ENCODE peak calls at places on chromosomes 4 and X, in nine cellular contexts. Q is heart right ventricle; I is HepG2; H is AG04450; S is vagina; D is CD8-positive, alpha-beta memory T cell; C is effector memory CD4-positive, alpha-beta T cell; O is IMR-90; A is esophagus squamous epithelium. T is an unnamed sample. For H3K27me3, the result is how much of the 10 kb centered on the place peaks cover.

GRCh38 chr4:114349543-114350175 is 248.9 kb upstream of the UGT8 start:
- DNase-seq in A (no peak), H (peak), C (no peak), S (no peak), Q (no peak), I (no peak), O (peak), D (no peak), T (no peak)

GRCh38 chr4:8335848-8336247 is 66.3 kb downstream of the HTRA3 start:
- DNase-seq in A (no peak), C (no peak), H (no peak), S (no peak), O (no peak), I (no peak), D (no peak), Q (no peak), T (no peak)

GRCh38 chrX:136872091-136872700 is 8.3 kb downstream of the RBMX start:
- DNase-seq in D (no peak), O (no peak), C (no peak), H (no peak), S (no peak), I (no peak), A (no peak), Q (no peak), T (no peak)

GRCh38 chrX:136747003-136747986 is 33.4 kb downstream of the ARHGEF6 start:
- DNase-seq in Q (no peak), A (no peak), S (no peak), I (no peak), D (no peak), O (no peak), H (no peak), C (no peak), T (peak)

GRCh38 chr4:77465271-77465670 is 140.3 kb upstream of the CXCL13 start:
- DNase-seq in S (no peak), H (no peak), I (no peak), A (no peak), O (no peak), D (no peak), C (no peak), Q (no peak), T (peak)

GRCh38 chrX:47176101-47176740 is 17.4 kb upstream of the UBA1 start:
- DNase-seq in Q (no peak), S (no peak), D (no peak), A (no peak), O (no peak), C (no peak), I (no peak), H (no peak), T (no peak)

GRCh38 chr4:125045311-125045710 is 269.4 kb upstream of the FAT4 start:
- DNase-seq in I (no peak), D (no peak), O (no peak), Q (no peak), C (no peak), A (no peak), H (no peak), S (no peak), T (no peak)

GRCh38 chr4:10403633-10404445 is 53.4 kb downstream of the ZNF518B start:
- DNase-seq in C (no peak), I (peak), S (no peak), O (peak), D (no peak), Q (peak), H (no peak), A (no peak), T (no peak)

GRCh38 chr4:9996319-9997110 is 24.8 kb downstream of the SLC2A9 start:
- DNase-seq in I (no peak), D (no peak), S (no peak), Q (no peak), A (no peak), H (no peak), O (peak), C (no peak), T (no peak)

GRCh38 chr4:180618396-180618795 is 1624.8 kb upstream of the TENM3 start:
- DNase-seq in A (no peak), H (no peak), S (no peak), D (no peak), I (no peak), Q (no peak), O (no peak), C (no peak), T (no peak)

GRCh38 chrX:4978613-4979012 is 1250.1 kb downstream of the NLGN4X start:
- DNase-seq in I (no peak), Q (no peak), C (no peak), D (no peak), H (no peak), S (no peak), A (no peak), O (no peak), T (no peak)

GRCh38 chr4:167602157-167602556 is 367.9 kb upstream of the SPOCK3 start:
- DNase-seq in A (no peak), H (no peak), I (no peak), S (no peak), Q (no peak), C (no peak), O (no peak), D (no peak), T (no peak)

GRCh38 chr4:123547818-123548200 is 151.2 kb downstream of the SPRY1 start:
- DNase-seq in A (no peak), I (no peak), Q (no peak), C (no peak), S (no peak), D (no peak), O (no peak), H (no peak), T (no peak)

GRCh38 chr4:85132570-85132969 is 166.1 kb upstream of the WDFY3 start:
- DNase-seq in I (no peak), Q (no peak), H (no peak), C (no peak), S (no peak), A (no peak), O (no peak), D (no peak), T (no peak)

GRCh38 chr4:10226756-10227155 is 110.2 kb upstream of the WDR1 start:
- DNase-seq in S (no peak), A (no peak), O (no peak), Q (no peak), I (no peak), D (no peak), C (no peak), H (no peak), T (no peak)

GRCh38 chr4:83536649-83537352 is 893 bp downstream of the GPAT3 start:
- DNase-seq in I (no peak), H (no peak), Q (no peak), D (no peak), C (no peak), S (no peak), A (no peak), O (no peak), T (no peak)

GRCh38 chrX:85977218-85977617 is 70.1 kb downstream of the CHM start:
- DNase-seq in S (no peak), O (no peak), Q (no peak), D (no peak), H (no peak), C (no peak), A (no peak), I (no peak), T (no peak)

GRCh38 chr4:98682719-98683118 is 24.3 kb upstream of the TSPAN5 start:
- DNase-seq in O (peak), H (no peak), C (no peak), D (no peak), S (no peak), A (no peak), Q (no peak), I (no peak), T (peak)

GRCh38 chr4:38452009-38452408 is 212.0 kb upstream of the KLF3 start:
- DNase-seq in I (no peak), O (no peak), D (no peak), H (no peak), C (no peak), S (no peak), Q (no peak), A (no peak), T (no peak)

GRCh38 chr4:171979461-171979860 is 166.3 kb downstream of the GALNTL6 start:
- DNase-seq in A (no peak), Q (no peak), C (no peak), H (no peak), D (no peak), I (no peak), O (no peak), S (no peak), T (no peak)

GRCh38 chrX:152830312-152831305 is at the start of the genes CETN2 and NSDHL:
- DNase-seq in A (peak), S (peak), Q (peak), H (peak), I (peak), C (peak), D (peak), O (peak), T (peak)

GRCh38 chr4:150581206-150581605 is 745 bp upstream of the MAB21L2 start:
- DNase-seq in H (no peak), D (no peak), A (no peak), Q (no peak), I (no peak), S (no peak), O (no peak), C (no peak), T (no peak)

GRCh38 chrX:2829469-2830246 is 928 bp downstream of the GYG2 start:
- DNase-seq in A (no peak), D (no peak), H (no peak), I (no peak), S (no peak), Q (no peak), C (no peak), O (no peak), T (no peak)

GRCh38 chrX:2831471-2832228 is 2.9 kb downstream of the GYG2 start:
- DNase-seq in D (no peak), S (no peak), H (no peak), C (no peak), Q (no peak), I (no peak), O (no peak), A (no peak), T (no peak)

GRCh38 chrX:2829066-2829430 is 318 bp downstream of the GYG2 start:
- DNase-seq in H (no peak), C (no peak), A (no peak), I (no peak), D (no peak), S (no peak), Q (no peak), O (no peak), T (no peak)

GRCh38 chrX:2824886-2825285 is 3.8 kb upstream of the GYG2 start:
- DNase-seq in C (no peak), A (no peak), Q (no peak), O (no peak), H (no peak), S (no peak), D (no peak), I (no peak), T (no peak)

GRCh38 chrX:2828404-2829065 is at the start of gene GYG2:
- DNase-seq in O (peak), I (peak), H (no peak), Q (no peak), D (no peak), A (no peak), C (no peak), S (no peak), T (peak)
- H3K4me3 ChIP-seq in O (peak), I (peak), H (peak), Q (peak), D (no peak), A (peak), C (no peak), S (peak), T (peak)

GRCh38 chrX:15869695-15870094 is 15.1 kb upstream of the AP1S2 start:
- DNase-seq in I (no peak), S (no peak), C (no peak), A (no peak), D (no peak), H (no peak), O (no peak), Q (no peak), T (no peak)

GRCh38 chrX:15877380-15877779 is 22.8 kb upstream of the AP1S2 start:
- DNase-seq in D (no peak), O (peak), H (peak), S (no peak), A (no peak), I (no peak), C (no peak), Q (peak), T (peak)

GRCh38 chrX:15874672-15875071 is 20.1 kb upstream of the AP1S2 start:
- DNase-seq in S (no peak), D (no peak), O (no peak), A (no peak), C (no peak), I (no peak), H (no peak), Q (no peak), T (no peak)

DNA sequence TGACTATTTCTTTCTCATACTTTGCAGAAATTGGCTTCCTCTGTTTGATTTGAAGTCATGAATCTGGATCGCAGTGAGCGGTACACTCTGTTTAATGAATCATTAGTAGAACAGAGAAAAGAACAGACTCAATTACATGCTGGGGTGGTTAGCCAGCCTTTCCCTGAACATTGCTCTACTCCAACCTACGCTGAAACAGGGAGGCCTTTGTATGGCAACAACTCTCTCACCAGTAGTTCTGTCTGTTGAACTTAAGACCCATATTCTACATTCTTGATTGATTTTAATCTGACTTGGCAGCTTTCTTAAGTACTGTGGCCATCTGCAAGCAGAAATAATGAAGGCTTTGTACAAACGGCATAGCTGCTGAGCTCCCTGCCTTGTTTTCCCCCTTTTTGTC is 19.0 kb upstream of the AP1S2 start:
- DNase-seq in O (peak), I (no peak), C (no peak), Q (no peak), D (no peak), S (no peak), A (no peak), H (no peak), T (no peak)
- H3K27me3 ChIP-seq in O (under half), I (under half), C (under half), Q (under half), D (under half), S (under half), A (under half), H (under half), T (under half)

DNA sequence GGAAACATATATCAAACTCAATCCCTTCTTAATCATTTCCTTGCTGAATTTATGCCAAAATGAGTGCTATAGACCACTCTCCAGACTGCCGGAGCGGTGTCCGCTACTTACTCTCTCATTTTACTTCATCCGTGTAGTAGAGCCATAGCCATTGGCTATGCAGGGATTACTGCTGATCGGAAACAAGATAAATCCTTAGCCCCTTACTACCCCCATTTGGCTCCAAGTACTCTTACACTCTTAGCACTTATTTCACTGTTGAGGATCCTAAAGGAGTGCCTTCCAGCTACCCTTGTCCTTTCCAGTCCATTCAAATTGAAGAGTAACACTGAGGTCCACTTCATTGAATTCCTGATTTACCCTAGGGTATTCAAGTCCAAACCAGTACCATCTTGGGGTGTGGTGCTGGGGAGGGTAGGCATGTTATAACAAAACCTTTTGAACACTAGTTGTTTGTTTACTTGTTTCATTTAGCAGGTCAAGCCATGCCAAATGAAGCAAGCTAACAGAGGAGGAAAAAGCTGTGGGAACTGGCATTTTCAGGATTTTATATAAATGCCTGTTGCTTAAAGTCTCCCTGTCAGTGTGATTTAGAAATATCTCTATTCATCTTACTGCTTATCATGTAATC is 715.1 kb downstream of the FSTL5 start:
- DNase-seq in C (no peak), S (no peak), I (no peak), O (no peak), A (no peak), D (no peak), Q (no peak), H (no peak), T (no peak)
- H3K4me3 ChIP-seq in C (no peak), S (no peak), I (no peak), O (no peak), A (no peak), D (no peak), Q (no peak), H (no peak), T (peak)

DNA sequence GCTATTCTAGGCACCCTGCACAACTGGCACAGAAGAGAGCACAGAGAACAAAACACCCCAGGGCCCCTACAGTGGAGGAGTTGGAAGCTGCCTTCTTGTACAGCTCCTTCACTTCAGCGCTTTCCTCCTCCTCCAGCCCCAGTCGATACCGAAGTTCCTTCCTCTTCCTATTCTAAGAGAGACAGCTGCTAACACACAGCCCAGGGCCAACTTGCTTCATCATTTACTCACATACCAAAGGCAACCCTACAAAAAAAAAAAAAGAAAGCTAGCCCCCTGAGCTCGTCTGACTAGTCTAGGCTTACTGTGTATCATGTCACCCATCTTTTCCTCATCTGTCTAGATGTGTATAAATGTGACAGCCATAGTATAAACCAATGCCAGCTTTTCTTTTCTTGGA is 64.5 kb downstream of the MID1 start:
- DNase-seq in C (no peak), S (no peak), D (no peak), H (no peak), Q (no peak), I (no peak), A (no peak), O (no peak), T (no peak)
- H3K27me3 ChIP-seq in C (under half), S (under half), D (under half), H (under half), Q (under half), I (under half), A (under half), O (under half), T (under half)